ENCODE peak calls at places on chromosomes 7 and 10, in ten cellular contexts. G, O, J, V, T, I, X, P, L and B are unnamed samples.

GRCh38 chr10:113780681-113781250 is 29.3 kb downstream of the PLEKHS1 start:
- DNase-seq in G (no peak), O (no peak), J (no peak), V (no peak), T (no peak), I (no peak), X (no peak), P (no peak), L (no peak), B (no peak)

GRCh38 chr10:50417486-50417905 is 166.2 kb upstream of the ASAH2 start:
- DNase-seq in G (no peak), O (no peak), J (no peak), V (no peak), T (no peak), I (no peak), X (peak), P (no peak), L (no peak), B (no peak)

GRCh38 chr10:4661572-4662255 is 164.3 kb upstream of the AKR1E2 start:
- DNase-seq in G (no peak), O (no peak), J (no peak), V (peak), T (no peak), I (peak), X (no peak), P (no peak), L (no peak), B (peak)

GRCh38 chr7:668139-668871 is 58.2 kb upstream of the DNAAF5 start:
- DNase-seq in G (no peak), O (no peak), J (no peak), V (peak), T (no peak), I (peak), X (no peak), P (no peak), L (peak), B (no peak)

GRCh38 chr7:18700147-18700546 is 204.6 kb downstream of the HDAC9 start:
- DNase-seq in G (no peak), O (peak), J (no peak), V (no peak), T (no peak), I (no peak), X (peak), P (no peak), L (no peak), B (no peak)

GRCh38 chr10:129477051-129477450 is 10.0 kb downstream of the MGMT start:
- DNase-seq in G (no peak), O (no peak), J (no peak), V (no peak), T (no peak), I (no peak), X (no peak), P (no peak), L (no peak), B (no peak)

GRCh38 chr10:35639021-35639521 is 3.0 kb downstream of the FZD8 start:
- DNase-seq in G (no peak), O (peak), J (no peak), V (no peak), T (no peak), I (no peak), X (no peak), P (no peak), L (no peak), B (no peak)

GRCh38 chr10:79275105-79275430 is 72.2 kb upstream of the PPIF start:
- DNase-seq in G (no peak), O (no peak), J (no peak), V (no peak), T (no peak), I (no peak), X (no peak), P (no peak), L (no peak), B (no peak)

GRCh38 chr7:42661312-42661711 is 250.6 kb downstream of the C7orf25 start:
- DNase-seq in G (no peak), O (no peak), J (peak), V (no peak), T (no peak), I (no peak), X (no peak), P (no peak), L (peak), B (no peak)

GRCh38 chr7:94182066-94182465 is 177.9 kb upstream of the BET1 start:
- DNase-seq in G (no peak), O (no peak), J (no peak), V (no peak), T (no peak), I (no peak), X (no peak), P (no peak), L (peak), B (no peak)